ENCODE peak calls at places on chromosome 20, in four cellular contexts. One of them, this sample, is unnamed.

GRCh38 chr20:5996765-5997164 is 46.3 kb downstream of the MCM8 start:
- DNase-seq in bronchial epithelial cell: no peak
- DNase-seq in fibroblast of mammary gland: no peak
- DNase-seq in pancreas: no peak
- DNase-seq in this sample: no peak

GRCh38 chr20:31710423-31711250 is 12.0 kb downstream of the BCL2L1 start:
- DNase-seq in bronchial epithelial cell: peak; percentile 98
- DNase-seq in pancreas: no peak
- DNase-seq in fibroblast of mammary gland: no peak
- DNase-seq in this sample: no peak

GRCh38 chr20:1820137-1821074 is 74.8 kb upstream of the SIRPA start:
- DNase-seq in fibroblast of mammary gland: peak; percentile 88
- DNase-seq in bronchial epithelial cell: peak; percentile 74
- DNase-seq in pancreas: no peak
- DNase-seq in this sample: peak; percentile 73

GRCh38 chr20:41998539-41999341 is 380.6 kb upstream of the CHD6 start:
- DNase-seq in bronchial epithelial cell: no peak
- DNase-seq in fibroblast of mammary gland: no peak
- DNase-seq in pancreas: no peak
- DNase-seq in this sample: no peak

GRCh38 chr20:57938158-57939108 is 228.6 kb upstream of the PMEPA1 start:
- DNase-seq in bronchial epithelial cell: no peak
- DNase-seq in pancreas: no peak
- DNase-seq in fibroblast of mammary gland: no peak
- DNase-seq in this sample: no peak

GRCh38 chr20:2485662-2486061 is 15.1 kb upstream of the SNRPB start:
- DNase-seq in bronchial epithelial cell: no peak
- DNase-seq in fibroblast of mammary gland: no peak
- DNase-seq in pancreas: no peak
- DNase-seq in this sample: no peak

GRCh38 chr20:17849901-17850673 is 118.5 kb downstream of the SNX5 start:
- DNase-seq in fibroblast of mammary gland: peak; percentile 99
- DNase-seq in pancreas: no peak
- DNase-seq in bronchial epithelial cell: peak; percentile 96
- DNase-seq in this sample: peak; percentile 100

GRCh38 chr20:41052742-41053419 is 24.3 kb downstream of the TOP1 start:
- DNase-seq in bronchial epithelial cell: no peak
- DNase-seq in fibroblast of mammary gland: peak; percentile 91
- DNase-seq in pancreas: no peak
- DNase-seq in this sample: peak; percentile 90

GRCh38 chr20:35952480-35953410 is 1.6 kb downstream of the SCAND1 start:
- DNase-seq in bronchial epithelial cell: peak; percentile 27
- DNase-seq in pancreas: no peak
- DNase-seq in fibroblast of mammary gland: peak; percentile 34
- DNase-seq in this sample: peak; percentile 36

GRCh38 chr20:22579711-22580697 is 4.4 kb downstream of the FOXA2 start:
- DNase-seq in bronchial epithelial cell: no peak
- DNase-seq in pancreas: no peak
- DNase-seq in fibroblast of mammary gland: no peak
- DNase-seq in this sample: no peak

GRCh38 chr20:18066421-18067333 is 9.0 kb upstream of the OVOL2 start:
- DNase-seq in fibroblast of mammary gland: no peak
- DNase-seq in bronchial epithelial cell: peak; percentile 10
- DNase-seq in pancreas: no peak
- DNase-seq in this sample: no peak

GRCh38 chr20:57928181-57928967 is 218.6 kb upstream of the PMEPA1 start:
- DNase-seq in bronchial epithelial cell: no peak
- DNase-seq in pancreas: no peak
- DNase-seq in fibroblast of mammary gland: no peak
- DNase-seq in this sample: no peak

GRCh38 chr20:18978311-18978710 is 164.7 kb downstream of the SCP2D1 start:
- DNase-seq in pancreas: no peak
- DNase-seq in fibroblast of mammary gland: no peak
- DNase-seq in bronchial epithelial cell: no peak
- DNase-seq in this sample: no peak

GRCh38 chr20:49910340-49910706 is 5.0 kb downstream of the SPATA2 start:
- DNase-seq in bronchial epithelial cell: no peak
- DNase-seq in fibroblast of mammary gland: no peak
- DNase-seq in pancreas: peak; percentile 27
- DNase-seq in this sample: no peak

GRCh38 chr20:34875657-34876160 is 703 bp upstream of the ACSS2 start:
- DNase-seq in bronchial epithelial cell: no peak
- DNase-seq in fibroblast of mammary gland: no peak
- DNase-seq in pancreas: no peak
- DNase-seq in this sample: no peak

GRCh38 chr20:48912065-48912464 is 9.4 kb upstream of the ARFGEF2 start:
- DNase-seq in pancreas: no peak
- DNase-seq in bronchial epithelial cell: no peak
- DNase-seq in fibroblast of mammary gland: no peak
- DNase-seq in this sample: no peak

GRCh38 chr20:46211331-46211722 is 93.2 kb downstream of the CD40 start:
- DNase-seq in bronchial epithelial cell: no peak
- DNase-seq in pancreas: no peak
- DNase-seq in fibroblast of mammary gland: no peak
- DNase-seq in this sample: no peak

GRCh38 chr20:1469925-1470571 is 3.4 kb upstream of the NSFL1C start:
- DNase-seq in pancreas: peak; percentile 95
- DNase-seq in fibroblast of mammary gland: peak; percentile 99
- DNase-seq in bronchial epithelial cell: peak; percentile 99
- DNase-seq in this sample: peak; percentile 99

GRCh38 chr20:32431457-32431856 is 73.3 kb downstream of the ASXL1 start:
- DNase-seq in fibroblast of mammary gland: no peak
- DNase-seq in bronchial epithelial cell: no peak
- DNase-seq in pancreas: no peak
- DNase-seq in this sample: no peak

GRCh38 chr20:51028616-51029263 is 5.8 kb upstream of the KCNG1 start:
- DNase-seq in fibroblast of mammary gland: no peak
- DNase-seq in bronchial epithelial cell: no peak
- DNase-seq in pancreas: no peak
- DNase-seq in this sample: no peak

GRCh38 chr20:35523298-35523888 is 6.1 kb downstream of the C20orf173 start:
- DNase-seq in bronchial epithelial cell: peak; percentile 12
- DNase-seq in pancreas: no peak
- DNase-seq in fibroblast of mammary gland: peak; percentile 7
- DNase-seq in this sample: no peak

GRCh38 chr20:7155282-7155681 is 387.8 kb downstream of the BMP2 start:
- DNase-seq in fibroblast of mammary gland: no peak
- DNase-seq in bronchial epithelial cell: peak; percentile 73
- DNase-seq in pancreas: no peak
- DNase-seq in this sample: no peak

GRCh38 chr20:8530022-8530421 is 398.0 kb downstream of the PLCB1 start:
- DNase-seq in fibroblast of mammary gland: no peak
- DNase-seq in pancreas: no peak
- DNase-seq in bronchial epithelial cell: no peak
- DNase-seq in this sample: peak; percentile 7

GRCh38 chr20:58199058-58199457 is 29.4 kb downstream of the ANKRD60 start:
- DNase-seq in pancreas: no peak
- DNase-seq in fibroblast of mammary gland: no peak
- DNase-seq in bronchial epithelial cell: no peak
- DNase-seq in this sample: no peak

GRCh38 chr20:16528078-16528477 is 45.2 kb downstream of the KIF16B start:
- DNase-seq in pancreas: no peak
- DNase-seq in bronchial epithelial cell: peak; percentile 98
- DNase-seq in fibroblast of mammary gland: peak; percentile 97
- DNase-seq in this sample: peak; percentile 77

GRCh38 chr20:39195495-39196129 is 233.5 kb downstream of the DHX35 start:
- DNase-seq in bronchial epithelial cell: no peak
- DNase-seq in fibroblast of mammary gland: no peak
- DNase-seq in pancreas: no peak
- DNase-seq in this sample: no peak

GRCh38 chr20:60210779-60211617 is 252.8 kb downstream of the CDH26 start:
- DNase-seq in pancreas: no peak
- DNase-seq in fibroblast of mammary gland: peak; percentile 55
- DNase-seq in bronchial epithelial cell: peak; percentile 33
- DNase-seq in this sample: peak; percentile 67

GRCh38 chr20:1761116-1761515 is 103.5 kb upstream of the SIRPG start:
- DNase-seq in fibroblast of mammary gland: peak; percentile 93
- DNase-seq in pancreas: no peak
- DNase-seq in bronchial epithelial cell: peak; percentile 88
- DNase-seq in this sample: peak; percentile 86

GRCh38 chr20:18388860-18389259 is 78.0 kb downstream of the DZANK1 start:
- DNase-seq in bronchial epithelial cell: peak; percentile 44
- DNase-seq in pancreas: no peak
- DNase-seq in fibroblast of mammary gland: peak; percentile 59
- DNase-seq in this sample: peak; percentile 50

GRCh38 chr20:60264024-60264709 is 305.9 kb downstream of the CDH26 start:
- DNase-seq in fibroblast of mammary gland: no peak
- DNase-seq in bronchial epithelial cell: no peak
- DNase-seq in pancreas: no peak
- DNase-seq in this sample: no peak

GRCh38 chr20:35007891-35008290 is 52.2 kb downstream of the MYH7B start:
- DNase-seq in bronchial epithelial cell: no peak
- DNase-seq in fibroblast of mammary gland: no peak
- DNase-seq in pancreas: peak; percentile 30
- DNase-seq in this sample: no peak

GRCh38 chr20:35151739-35152138 is 4.6 kb upstream of the EDEM2 start:
- DNase-seq in fibroblast of mammary gland: peak; percentile 90
- DNase-seq in bronchial epithelial cell: no peak
- DNase-seq in pancreas: no peak
- DNase-seq in this sample: peak; percentile 91

GRCh38 chr20:13995841-13996240 is 525 bp downstream of the MACROD2 start:
- DNase-seq in bronchial epithelial cell: no peak
- DNase-seq in fibroblast of mammary gland: no peak
- DNase-seq in pancreas: peak; percentile 89
- DNase-seq in this sample: no peak
- TF ChIP-seq CTCF in bronchial epithelial cell: no peak
- TF ChIP-seq CTCF in fibroblast of mammary gland: no peak
- TF ChIP-seq CTCF in pancreas: no peak
- TF ChIP-seq CTCF in this sample: no peak

DNA sequence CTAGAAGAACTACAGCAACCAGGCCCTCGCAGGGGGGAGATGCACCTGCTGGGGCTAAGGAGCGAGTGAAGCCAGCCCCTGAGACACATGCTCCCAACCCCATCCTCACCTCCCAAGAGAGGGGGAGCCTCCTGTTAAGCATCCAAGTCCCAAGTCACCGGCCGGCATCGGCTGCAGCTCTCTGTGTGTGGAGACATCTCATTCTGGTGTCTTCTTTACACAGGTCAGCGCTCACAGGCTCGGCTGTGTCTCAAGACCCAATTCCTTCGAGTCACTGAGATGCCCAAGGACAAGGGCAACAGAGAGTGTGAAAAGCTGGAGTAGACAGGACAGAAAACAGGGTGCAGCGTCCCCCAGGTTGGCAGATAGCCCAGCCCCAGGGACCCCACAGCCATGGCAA is 21.1 kb upstream of the MRGBP start:
- DNase-seq in pancreas: peak; percentile 55
- DNase-seq in bronchial epithelial cell: no peak
- DNase-seq in fibroblast of mammary gland: no peak
- DNase-seq in this sample: no peak
- H3K4me3 ChIP-seq in pancreas: no peak overlapping the region
- H3K4me3 ChIP-seq in bronchial epithelial cell: no peak overlapping the region
- H3K4me3 ChIP-seq in fibroblast of mammary gland: no peak overlapping the region
- H3K4me3 ChIP-seq in this sample: no peak overlapping the region

DNA sequence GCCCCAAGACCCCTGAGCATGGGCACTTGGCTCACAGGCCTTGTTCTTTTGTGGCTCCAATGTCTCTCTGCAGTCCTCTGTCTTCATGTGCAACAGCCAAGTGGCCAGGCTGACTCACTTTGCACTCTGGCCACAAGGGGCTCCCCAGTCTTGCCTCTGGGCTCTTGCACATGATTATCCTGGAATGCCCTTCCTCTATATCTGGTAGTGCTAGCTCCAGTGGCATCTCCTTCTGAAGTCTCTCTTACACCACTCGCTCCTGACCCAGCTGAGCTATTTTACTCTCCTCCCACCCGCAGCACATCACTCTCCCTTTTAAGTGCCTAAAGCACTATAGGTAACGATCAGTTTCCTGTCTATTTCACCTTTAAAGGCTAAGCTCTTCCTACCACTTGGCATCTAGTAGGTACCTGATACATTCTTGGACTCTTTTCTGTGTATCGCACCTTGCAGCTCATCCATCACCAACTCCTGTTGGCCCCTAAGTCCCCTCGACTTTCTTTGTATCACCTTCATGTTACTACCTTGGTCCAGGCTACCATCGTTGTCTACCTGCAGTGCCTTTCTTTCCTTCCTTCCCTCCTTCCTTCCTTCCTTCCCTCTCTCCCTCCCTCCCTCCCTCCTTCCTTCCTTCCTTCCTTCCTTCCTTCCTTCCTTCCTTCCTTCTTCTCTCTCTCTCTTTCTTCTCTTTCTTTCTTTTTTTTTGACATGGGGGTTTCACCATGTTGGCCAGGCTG is 211.9 kb upstream of the RNF24 start:
- DNase-seq in bronchial epithelial cell: peak; percentile 37
- DNase-seq in fibroblast of mammary gland: peak; percentile 84
- DNase-seq in pancreas: no peak
- DNase-seq in this sample: peak; percentile 47
- TF ChIP-seq CTCF in bronchial epithelial cell: peak; percentile 61
- TF ChIP-seq CTCF in fibroblast of mammary gland: peak; percentile 68
- TF ChIP-seq CTCF in pancreas: no peak
- TF ChIP-seq CTCF in this sample: peak; percentile 51

GRCh38 chr20:62710886-62711702 is 2.5 kb downstream of the NTSR1 start:
- DNase-seq in pancreas: peak; percentile 49
- DNase-seq in fibroblast of mammary gland: no peak
- DNase-seq in bronchial epithelial cell: peak; percentile 7
- DNase-seq in this sample: no peak

GRCh38 chr20:62711703-62712101 is 3.1 kb downstream of the NTSR1 start:
- DNase-seq in fibroblast of mammary gland: no peak
- DNase-seq in pancreas: peak; percentile 57
- DNase-seq in bronchial epithelial cell: no peak
- DNase-seq in this sample: peak; percentile 48

GRCh38 chr20:62709537-62709905 is 885 bp downstream of the NTSR1 start:
- DNase-seq in pancreas: peak; percentile 47
- DNase-seq in bronchial epithelial cell: no peak
- DNase-seq in fibroblast of mammary gland: no peak
- DNase-seq in this sample: no peak

GRCh38 chr20:62708591-62709536 is at the start of gene NTSR1:
- DNase-seq in bronchial epithelial cell: no peak
- DNase-seq in fibroblast of mammary gland: no peak
- DNase-seq in pancreas: peak; percentile 56
- DNase-seq in this sample: peak; percentile 24

DNA sequence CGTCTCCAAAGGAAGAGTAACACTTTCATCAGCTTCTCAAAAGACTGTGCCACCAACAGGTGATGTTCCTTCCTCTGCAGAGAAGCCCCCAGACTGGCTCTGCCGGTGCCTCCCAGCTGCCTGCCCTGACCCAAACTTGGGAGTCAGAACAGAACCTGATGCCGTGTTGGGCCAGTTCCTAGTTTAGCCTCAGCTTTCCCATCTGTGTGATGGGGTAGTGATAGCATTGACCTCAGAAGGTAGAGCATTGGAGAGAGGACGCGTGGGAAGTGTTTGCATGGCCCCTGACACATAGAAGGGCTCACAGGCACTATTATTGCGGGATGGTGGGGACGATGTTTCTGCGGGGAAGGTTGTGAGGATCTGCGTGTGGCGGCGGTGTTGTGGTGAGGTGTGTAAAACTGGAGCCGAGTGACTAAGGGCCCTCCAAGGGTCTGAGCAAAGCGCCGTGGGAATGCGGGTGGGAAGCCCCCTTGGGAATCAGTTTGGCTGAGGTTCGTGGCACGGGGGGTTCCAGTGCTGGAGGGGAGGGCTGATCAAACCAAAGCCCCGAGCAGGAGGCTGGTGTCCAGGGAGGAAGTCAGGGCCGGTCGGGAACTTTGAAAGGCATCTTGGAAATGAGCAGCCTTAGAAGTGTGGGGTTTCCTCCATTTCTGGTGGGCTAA is 1.7 kb downstream of the NTSR1 start:
- DNase-seq in bronchial epithelial cell: no peak
- DNase-seq in fibroblast of mammary gland: no peak
- DNase-seq in pancreas: peak; percentile 27
- DNase-seq in this sample: no peak
- H3K4me3 ChIP-seq in bronchial epithelial cell: no peak overlapping the region
- H3K4me3 ChIP-seq in fibroblast of mammary gland: no peak overlapping the region
- H3K4me3 ChIP-seq in pancreas: no peak overlapping the region
- H3K4me3 ChIP-seq in this sample: no peak overlapping the region

GRCh38 chr20:53157443-53158408 is 185.6 kb downstream of the TSHZ2 start:
- DNase-seq in fibroblast of mammary gland: peak; percentile 61
- DNase-seq in pancreas: peak; percentile 35
- DNase-seq in bronchial epithelial cell: peak; percentile 35
- DNase-seq in this sample: peak; percentile 43
- TF ChIP-seq CTCF in fibroblast of mammary gland: peak; percentile 66
- TF ChIP-seq CTCF in pancreas: peak; percentile 46
- TF ChIP-seq CTCF in bronchial epithelial cell: peak; percentile 73
- TF ChIP-seq CTCF in this sample: peak; percentile 56

This sample was measured in fibroblast of the aortic adventitia.